ENCODE peak calls at places on chromosome 11, in nine cellular contexts. One of them, this sample, is unnamed.

GRCh38 chr11:33877029-33877428 is 14.8 kb downstream of the LMO2 start:
- DNase-seq in HCT116: no peak
- DNase-seq in psoas muscle: no peak
- DNase-seq in body of pancreas: no peak
- DNase-seq in heart right ventricle: no peak
- DNase-seq in testis: no peak
- DNase-seq in endothelial cell of umbilical vein: no peak
- DNase-seq in fibroblast of lung: no peak
- DNase-seq in thoracic aorta: no peak
- DNase-seq in this sample: no peak

GRCh38 chr11:128572965-128573364 is 14.4 kb downstream of the ETS1 start:
- DNase-seq in HCT116: no peak
- DNase-seq in psoas muscle: no peak
- DNase-seq in body of pancreas: no peak
- DNase-seq in heart right ventricle: no peak
- DNase-seq in testis: no peak
- DNase-seq in endothelial cell of umbilical vein: no peak
- DNase-seq in fibroblast of lung: no peak
- DNase-seq in thoracic aorta: no peak
- DNase-seq in this sample: no peak

GRCh38 chr11:129814244-129814992 is 1.2 kb upstream of the TMEM45B start:
- DNase-seq in HCT116: no peak
- DNase-seq in psoas muscle: no peak
- DNase-seq in body of pancreas: no peak
- DNase-seq in heart right ventricle: no peak
- DNase-seq in testis: peak; percentile 88
- DNase-seq in endothelial cell of umbilical vein: no peak
- DNase-seq in fibroblast of lung: no peak
- DNase-seq in thoracic aorta: no peak
- DNase-seq in this sample: no peak

GRCh38 chr11:81644239-81644840 is 1089.3 kb downstream of the FAM181B start:
- DNase-seq in HCT116: peak; percentile 4
- DNase-seq in psoas muscle: no peak
- DNase-seq in body of pancreas: peak; percentile 11
- DNase-seq in heart right ventricle: no peak
- DNase-seq in testis: peak; percentile 43
- DNase-seq in endothelial cell of umbilical vein: peak; percentile 2
- DNase-seq in fibroblast of lung: peak; percentile 65
- DNase-seq in thoracic aorta: no peak
- DNase-seq in this sample: peak; percentile 37

GRCh38 chr11:76394411-76394810 is 13.3 kb downstream of the GVQW3 start:
- DNase-seq in HCT116: no peak
- DNase-seq in psoas muscle: no peak
- DNase-seq in body of pancreas: no peak
- DNase-seq in heart right ventricle: no peak
- DNase-seq in testis: no peak
- DNase-seq in endothelial cell of umbilical vein: no peak
- DNase-seq in fibroblast of lung: no peak
- DNase-seq in thoracic aorta: no peak
- DNase-seq in this sample: no peak

GRCh38 chr11:118171274-118172062 is 5.0 kb downstream of the SCN2B start:
- DNase-seq in HCT116: no peak
- DNase-seq in psoas muscle: peak; percentile 65
- DNase-seq in body of pancreas: peak; percentile 77
- DNase-seq in heart right ventricle: peak; percentile 72
- DNase-seq in testis: peak; percentile 85
- DNase-seq in endothelial cell of umbilical vein: peak; percentile 61
- DNase-seq in fibroblast of lung: peak; percentile 58
- DNase-seq in thoracic aorta: no peak
- DNase-seq in this sample: peak; percentile 6

GRCh38 chr11:46247090-46247489 is 30.4 kb upstream of the CREB3L1 start:
- DNase-seq in HCT116: no peak
- DNase-seq in psoas muscle: peak; percentile 48
- DNase-seq in body of pancreas: no peak
- DNase-seq in heart right ventricle: no peak
- DNase-seq in testis: peak; percentile 4
- DNase-seq in endothelial cell of umbilical vein: no peak
- DNase-seq in fibroblast of lung: peak; percentile 55
- DNase-seq in thoracic aorta: no peak
- DNase-seq in this sample: no peak

GRCh38 chr11:2296913-2297622 is 4.7 kb downstream of the C11orf21 start:
- DNase-seq in HCT116: no peak
- DNase-seq in psoas muscle: no peak
- DNase-seq in body of pancreas: no peak
- DNase-seq in heart right ventricle: no peak
- DNase-seq in testis: peak; percentile 7
- DNase-seq in endothelial cell of umbilical vein: no peak
- DNase-seq in fibroblast of lung: no peak
- DNase-seq in thoracic aorta: no peak
- DNase-seq in this sample: no peak

GRCh38 chr11:133549796-133550195 is 17.5 kb upstream of the OPCML start:
- DNase-seq in HCT116: no peak
- DNase-seq in psoas muscle: no peak
- DNase-seq in body of pancreas: no peak
- DNase-seq in heart right ventricle: no peak
- DNase-seq in testis: no peak
- DNase-seq in endothelial cell of umbilical vein: no peak
- DNase-seq in fibroblast of lung: no peak
- DNase-seq in thoracic aorta: no peak
- DNase-seq in this sample: no peak

GRCh38 chr11:72630104-72630852 is 43.9 kb downstream of the PDE2A start:
- DNase-seq in HCT116: no peak
- DNase-seq in psoas muscle: no peak
- DNase-seq in body of pancreas: no peak
- DNase-seq in heart right ventricle: no peak
- DNase-seq in testis: no peak
- DNase-seq in endothelial cell of umbilical vein: no peak
- DNase-seq in fibroblast of lung: no peak
- DNase-seq in thoracic aorta: no peak
- DNase-seq in this sample: no peak

GRCh38 chr11:57493507-57494503 is 21.7 kb downstream of the SLC43A1 start:
- DNase-seq in HCT116: peak; percentile 73
- DNase-seq in psoas muscle: peak; percentile 46
- DNase-seq in body of pancreas: peak; percentile 90
- DNase-seq in heart right ventricle: peak; percentile 64
- DNase-seq in testis: peak; percentile 67
- DNase-seq in endothelial cell of umbilical vein: peak; percentile 42
- DNase-seq in fibroblast of lung: no peak
- DNase-seq in thoracic aorta: no peak
- DNase-seq in this sample: no peak

GRCh38 chr11:93005239-93005638 is 35.8 kb downstream of the MTNR1B start:
- DNase-seq in HCT116: no peak
- DNase-seq in psoas muscle: no peak
- DNase-seq in body of pancreas: no peak
- DNase-seq in heart right ventricle: no peak
- DNase-seq in testis: no peak
- DNase-seq in endothelial cell of umbilical vein: no peak
- DNase-seq in fibroblast of lung: peak; percentile 20
- DNase-seq in thoracic aorta: no peak
- DNase-seq in this sample: no peak

GRCh38 chr11:64924910-64925284 is 408 bp downstream of the PPP2R5B start:
- DNase-seq in HCT116: no peak
- DNase-seq in psoas muscle: no peak
- DNase-seq in body of pancreas: peak; percentile 33
- DNase-seq in heart right ventricle: no peak
- DNase-seq in testis: no peak
- DNase-seq in endothelial cell of umbilical vein: no peak
- DNase-seq in fibroblast of lung: no peak
- DNase-seq in thoracic aorta: no peak
- DNase-seq in this sample: no peak

GRCh38 chr11:64923151-64923661 is 1.3 kb upstream of the PPP2R5B start:
- DNase-seq in HCT116: no peak
- DNase-seq in psoas muscle: no peak
- DNase-seq in body of pancreas: no peak
- DNase-seq in heart right ventricle: no peak
- DNase-seq in testis: no peak
- DNase-seq in endothelial cell of umbilical vein: no peak
- DNase-seq in fibroblast of lung: no peak
- DNase-seq in thoracic aorta: no peak
- DNase-seq in this sample: no peak

GRCh38 chr11:64926689-64927088 is 2.2 kb downstream of the PPP2R5B start:
- DNase-seq in HCT116: no peak
- DNase-seq in psoas muscle: no peak
- DNase-seq in body of pancreas: no peak
- DNase-seq in heart right ventricle: no peak
- DNase-seq in testis: no peak
- DNase-seq in endothelial cell of umbilical vein: no peak
- DNase-seq in fibroblast of lung: no peak
- DNase-seq in thoracic aorta: no peak
- DNase-seq in this sample: no peak

GRCh38 chr11:64925536-64926449 is 1.3 kb downstream of the PPP2R5B start:
- DNase-seq in HCT116: no peak
- DNase-seq in psoas muscle: no peak
- DNase-seq in body of pancreas: peak; percentile 62
- DNase-seq in heart right ventricle: no peak
- DNase-seq in testis: no peak
- DNase-seq in endothelial cell of umbilical vein: no peak
- DNase-seq in fibroblast of lung: no peak
- DNase-seq in thoracic aorta: no peak
- DNase-seq in this sample: no peak

DNA sequence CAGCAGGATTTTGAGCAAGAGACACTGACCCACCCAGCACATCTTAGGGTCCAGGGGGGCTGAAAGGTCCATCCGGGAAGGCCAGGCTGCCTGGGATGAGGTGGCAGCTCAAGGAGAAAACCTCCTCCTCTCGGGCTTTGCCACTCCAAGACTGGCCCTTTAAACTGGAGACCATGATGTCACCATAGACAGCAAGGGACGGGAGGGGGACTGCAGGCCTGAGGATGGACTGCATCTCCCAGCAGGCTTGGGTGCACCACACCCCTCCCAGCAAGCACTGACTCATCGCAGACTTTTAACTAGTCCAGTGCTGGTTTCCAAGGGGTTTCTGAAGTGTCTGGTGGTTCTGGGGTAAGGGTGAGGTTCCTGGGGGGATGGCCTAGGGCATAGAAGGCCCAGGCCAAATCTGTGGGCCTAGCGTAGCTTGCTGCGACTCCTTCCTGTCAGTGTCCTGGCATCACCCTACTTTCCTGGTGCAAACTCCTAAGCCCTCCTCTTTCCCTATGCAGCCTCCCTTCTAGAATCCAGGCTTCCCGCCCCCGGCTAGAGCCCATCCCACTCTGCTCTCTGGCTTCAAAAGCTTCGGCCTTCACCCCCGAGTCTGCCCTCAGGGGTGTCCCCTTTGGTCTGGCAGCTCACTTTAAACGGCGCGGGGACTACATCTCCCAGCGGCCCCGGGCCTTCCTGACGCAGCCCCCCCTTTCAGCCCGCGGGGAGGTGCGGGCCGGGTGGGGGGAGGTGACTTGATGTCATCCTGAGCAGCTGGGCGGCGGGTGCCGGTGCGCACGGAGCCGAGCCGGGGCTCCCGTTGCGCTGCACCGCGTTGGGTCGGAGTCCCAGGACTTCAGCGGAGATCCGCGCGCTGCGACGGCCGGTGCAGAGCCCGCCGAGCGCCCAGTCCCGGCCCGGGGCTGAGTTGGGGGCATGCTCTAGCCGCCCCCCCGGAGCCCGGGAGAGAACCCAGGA is at the start of gene PPP2R5B:
- DNase-seq in HCT116: peak; percentile 85
- DNase-seq in psoas muscle: peak; percentile 95
- DNase-seq in body of pancreas: peak; percentile 97
- DNase-seq in heart right ventricle: peak; percentile 92
- DNase-seq in testis: peak; percentile 96
- DNase-seq in endothelial cell of umbilical vein: peak; percentile 91
- DNase-seq in fibroblast of lung: peak; percentile 94
- DNase-seq in thoracic aorta: peak; percentile 89
- DNase-seq in this sample: no peak
- H3K9me3 ChIP-seq in HCT116: no peaks in the 10 kb centered on the region
- H3K9me3 ChIP-seq in psoas muscle: no peaks in the 10 kb centered on the region
- H3K9me3 ChIP-seq in body of pancreas: no peaks in the 10 kb centered on the region
- H3K9me3 ChIP-seq in heart right ventricle: no peaks in the 10 kb centered on the region
- H3K9me3 ChIP-seq in testis: no peaks in the 10 kb centered on the region
- H3K9me3 ChIP-seq in endothelial cell of umbilical vein: no peaks in the 10 kb centered on the region
- H3K9me3 ChIP-seq in fibroblast of lung: no peaks in the 10 kb centered on the region
- H3K9me3 ChIP-seq in thoracic aorta: no peaks in the 10 kb centered on the region
- H3K9me3 ChIP-seq in this sample: no peaks in the 10 kb centered on the region

GRCh38 chr11:99988105-99988907 is 698.8 kb upstream of the ARHGAP42 start:
- DNase-seq in HCT116: no peak
- DNase-seq in psoas muscle: no peak
- DNase-seq in body of pancreas: peak; percentile 16
- DNase-seq in heart right ventricle: no peak
- DNase-seq in testis: no peak
- DNase-seq in endothelial cell of umbilical vein: no peak
- DNase-seq in fibroblast of lung: no peak
- DNase-seq in thoracic aorta: no peak
- DNase-seq in this sample: peak; percentile 22
- H3K9me3 ChIP-seq in HCT116: no peaks in the 10 kb centered on the region
- H3K9me3 ChIP-seq in psoas muscle: no peaks in the 10 kb centered on the region
- H3K9me3 ChIP-seq in body of pancreas: no peaks in the 10 kb centered on the region
- H3K9me3 ChIP-seq in heart right ventricle: no peaks in the 10 kb centered on the region
- H3K9me3 ChIP-seq in testis: no peaks in the 10 kb centered on the region
- H3K9me3 ChIP-seq in endothelial cell of umbilical vein: peaks cover 3% of the 10 kb centered on the region
- H3K9me3 ChIP-seq in fibroblast of lung: no peaks in the 10 kb centered on the region
- H3K9me3 ChIP-seq in thoracic aorta: no peaks in the 10 kb centered on the region
- H3K9me3 ChIP-seq in this sample: no peaks in the 10 kb centered on the region

GRCh38 chr11:97982512-97982911 is 1038.2 kb upstream of the CNTN5 start:
- DNase-seq in HCT116: no peak
- DNase-seq in psoas muscle: no peak
- DNase-seq in body of pancreas: no peak
- DNase-seq in heart right ventricle: peak; percentile 6
- DNase-seq in testis: no peak
- DNase-seq in endothelial cell of umbilical vein: no peak
- DNase-seq in fibroblast of lung: no peak
- DNase-seq in thoracic aorta: no peak
- DNase-seq in this sample: no peak

GRCh38 chr11:97977726-97978125 is 1043.0 kb upstream of the CNTN5 start:
- DNase-seq in HCT116: no peak
- DNase-seq in psoas muscle: no peak
- DNase-seq in body of pancreas: no peak
- DNase-seq in heart right ventricle: no peak
- DNase-seq in testis: no peak
- DNase-seq in endothelial cell of umbilical vein: no peak
- DNase-seq in fibroblast of lung: no peak
- DNase-seq in thoracic aorta: no peak
- DNase-seq in this sample: no peak

GRCh38 chr11:97974798-97975498 is 1045.8 kb upstream of the CNTN5 start:
- DNase-seq in HCT116: no peak
- DNase-seq in psoas muscle: no peak
- DNase-seq in body of pancreas: no peak
- DNase-seq in heart right ventricle: no peak
- DNase-seq in testis: no peak
- DNase-seq in endothelial cell of umbilical vein: no peak
- DNase-seq in fibroblast of lung: no peak
- DNase-seq in thoracic aorta: no peak
- DNase-seq in this sample: no peak

GRCh38 chr11:97979741-97980140 is 1041.0 kb upstream of the CNTN5 start:
- DNase-seq in HCT116: no peak
- DNase-seq in psoas muscle: no peak
- DNase-seq in body of pancreas: no peak
- DNase-seq in heart right ventricle: no peak
- DNase-seq in testis: no peak
- DNase-seq in endothelial cell of umbilical vein: no peak
- DNase-seq in fibroblast of lung: no peak
- DNase-seq in thoracic aorta: no peak
- DNase-seq in this sample: no peak
- H3K9me3 ChIP-seq in HCT116: peaks cover 11% of the 10 kb centered on the region
- H3K9me3 ChIP-seq in psoas muscle: no peaks in the 10 kb centered on the region
- H3K9me3 ChIP-seq in body of pancreas: no peaks in the 10 kb centered on the region
- H3K9me3 ChIP-seq in heart right ventricle: no peaks in the 10 kb centered on the region
- H3K9me3 ChIP-seq in testis: no peaks in the 10 kb centered on the region
- H3K9me3 ChIP-seq in endothelial cell of umbilical vein: no peaks in the 10 kb centered on the region
- H3K9me3 ChIP-seq in fibroblast of lung: no peaks in the 10 kb centered on the region
- H3K9me3 ChIP-seq in thoracic aorta: no peaks in the 10 kb centered on the region
- H3K9me3 ChIP-seq in this sample: no peaks in the 10 kb centered on the region

GRCh38 chr11:58711832-58712231 is 19.9 kb downstream of the GLYAT start:
- DNase-seq in HCT116: no peak
- DNase-seq in psoas muscle: no peak
- DNase-seq in body of pancreas: no peak
- DNase-seq in heart right ventricle: no peak
- DNase-seq in testis: no peak
- DNase-seq in endothelial cell of umbilical vein: no peak
- DNase-seq in fibroblast of lung: no peak
- DNase-seq in thoracic aorta: no peak
- DNase-seq in this sample: no peak
- H3K9me3 ChIP-seq in HCT116: no peaks in the 10 kb centered on the region
- H3K9me3 ChIP-seq in psoas muscle: no peaks in the 10 kb centered on the region
- H3K9me3 ChIP-seq in body of pancreas: no peaks in the 10 kb centered on the region
- H3K9me3 ChIP-seq in heart right ventricle: no peaks in the 10 kb centered on the region
- H3K9me3 ChIP-seq in testis: no peaks in the 10 kb centered on the region
- H3K9me3 ChIP-seq in endothelial cell of umbilical vein: no peaks in the 10 kb centered on the region
- H3K9me3 ChIP-seq in fibroblast of lung: no peaks in the 10 kb centered on the region
- H3K9me3 ChIP-seq in thoracic aorta: no peaks in the 10 kb centered on the region
- H3K9me3 ChIP-seq in this sample: no peaks in the 10 kb centered on the region

This sample was measured in SK-N-MC.